ENCODE peak calls at places on chromosomes 6 and 20, in seven cellular contexts. X is breast epithelium, O is psoas muscle, Y is heart left ventricle, K is IMR-90, G is uterus, W is HCT116. V is an unnamed sample.
A peak's percentile ranks its signal among the peaks of the same experiment; 100 is the strongest.

GRCh38 chr6:145656128-145656527 is 79.2 kb downstream of the EPM2A start:
- DNase-seq in X (no peak), O (no peak), Y (no peak), K (no peak), G (no peak), W (no peak), V (no peak)

GRCh38 chr20:42018979-42019378 is 400.8 kb upstream of the CHD6 start:
- DNase-seq in X (no peak), O (no peak), Y (no peak), K (no peak), G (no peak), W (no peak), V (no peak)

GRCh38 chr20:58718729-58719128 is 26.1 kb downstream of the NPEPL1 start:
- DNase-seq in X (no peak), O (peak; percentile 4), Y (no peak), K (no peak), G (no peak), W (no peak), V (no peak)

GRCh38 chr20:43318749-43319148 is 129.0 kb upstream of the PTPRT start:
- DNase-seq in X (no peak), O (no peak), Y (no peak), K (no peak), G (no peak), W (no peak), V (no peak)

GRCh38 chr6:37123957-37124729 is 45.8 kb upstream of the PIM1 start:
- DNase-seq in X (no peak), O (no peak), Y (no peak), K (no peak), G (no peak), W (no peak), V (no peak)

GRCh38 chr6:101779051-101779844 is 385.7 kb downstream of the GRIK2 start:
- DNase-seq in X (no peak), O (no peak), Y (no peak), K (peak; percentile 52), G (no peak), W (no peak), V (peak; percentile 74)

GRCh38 chr6:148830614-148831013 is 83.8 kb downstream of the UST start:
- DNase-seq in X (no peak), O (no peak), Y (no peak), K (no peak), G (no peak), W (no peak), V (no peak)

GRCh38 chr20:50395258-50395729 is 114.9 kb upstream of the PTPN1 start:
- DNase-seq in X (peak; percentile 43), O (peak; percentile 90), Y (peak; percentile 68), K (peak; percentile 34), G (peak; percentile 82), W (no peak), V (no peak)

GRCh38 chr20:4603724-4604123 is 118.0 kb upstream of the PRND start:
- DNase-seq in X (no peak), O (no peak), Y (no peak), K (peak; percentile 90), G (no peak), W (no peak), V (no peak)

GRCh38 chr6:34657037-34657306 is 39.6 kb downstream of the ILRUN start:
- DNase-seq in X (no peak), O (no peak), Y (no peak), K (no peak), G (no peak), W (no peak), V (no peak)

GRCh38 chr6:38489951-38490350 is 149.8 kb downstream of the BTBD9 start:
- DNase-seq in X (no peak), O (no peak), Y (no peak), K (peak; percentile 85), G (no peak), W (no peak), V (no peak)

GRCh38 chr6:35419431-35419830 is 32.7 kb upstream of the FANCE start:
- DNase-seq in X (no peak), O (no peak), Y (no peak), K (peak; percentile 91), G (no peak), W (no peak), V (no peak)

GRCh38 chr20:20864346-20865096 is 152.1 kb upstream of the RALGAPA2 start:
- DNase-seq in X (no peak), O (no peak), Y (no peak), K (no peak), G (no peak), W (no peak), V (peak; percentile 28)

GRCh38 chr20:64105846-64106434 is 1.4 kb downstream of the NPBWR2 start:
- DNase-seq in X (no peak), O (no peak), Y (peak; percentile 14), K (no peak), G (no peak), W (no peak), V (no peak)

GRCh38 chr6:39961178-39961577 is 26.9 kb upstream of the MOCS1 start:
- DNase-seq in X (no peak), O (peak; percentile 25), Y (no peak), K (peak; percentile 47), G (no peak), W (no peak), V (peak; percentile 93)
- H3K27me3 ChIP-seq in X (no peaks in the 10 kb centered on the region), O (no peaks in the 10 kb centered on the region), Y (no peaks in the 10 kb centered on the region), K (peaks cover 2% of the 10 kb centered on the region), G (no peaks in the 10 kb centered on the region), W (peaks cover 41% of the 10 kb centered on the region), V (no peaks in the 10 kb centered on the region)

DNA sequence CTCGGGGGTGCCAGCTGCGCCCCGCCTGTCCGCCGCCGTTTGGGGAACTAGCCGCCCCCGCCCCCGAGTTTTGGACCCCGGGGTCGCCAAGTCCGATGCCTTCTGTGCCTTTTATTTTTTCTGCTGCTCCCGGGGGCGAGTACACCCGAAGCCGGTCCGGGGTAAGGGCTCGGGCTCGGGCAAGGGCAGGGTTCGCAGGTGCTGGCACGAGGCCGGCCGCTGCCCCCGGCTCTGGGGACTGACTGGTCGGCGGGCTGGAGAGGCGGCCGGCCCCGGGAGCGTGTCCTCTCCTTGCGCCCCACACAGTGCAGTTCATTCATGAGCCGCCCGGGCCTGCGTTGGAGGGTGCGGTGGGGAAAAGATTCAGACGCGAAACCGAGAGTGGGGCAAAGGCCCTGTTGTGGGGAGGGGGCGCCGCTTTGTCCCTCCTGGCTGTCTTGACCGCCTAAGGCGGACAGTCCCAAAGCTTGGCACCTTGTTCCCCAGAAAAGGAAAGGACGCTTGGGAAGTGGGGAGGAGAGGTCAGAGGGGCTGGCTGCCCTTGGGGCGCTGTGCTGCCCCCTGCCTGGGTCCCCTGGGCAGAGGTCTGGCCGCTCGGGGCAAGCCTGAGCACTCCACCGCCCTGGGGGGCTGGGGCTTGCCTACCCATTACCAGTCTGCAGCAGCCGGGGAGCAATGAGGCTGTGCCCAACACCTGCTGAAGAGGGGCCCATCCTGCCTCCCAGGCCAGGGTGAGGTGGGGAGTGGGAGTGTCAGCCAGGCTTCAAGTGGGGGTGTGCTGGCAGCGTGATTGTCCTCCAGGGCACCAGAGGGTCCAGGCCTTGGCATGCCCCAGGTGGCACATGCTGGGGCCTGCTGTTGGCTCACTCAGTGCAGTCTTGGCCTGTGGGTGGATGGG is 915 bp downstream of the TMEM63B start:
- DNase-seq in X (peak; percentile 33), O (peak; percentile 48), Y (peak; percentile 52), K (no peak), G (peak; percentile 34), W (no peak), V (peak; percentile 78)
- TF ChIP-seq CTCF in X (no peak), O (peak; percentile 19), Y (no peak), K (no peak), G (peak; percentile 8), W (peak; percentile 0), V (peak; percentile 1)

GRCh38 chr6:157239671-157240058 is 83.7 kb downstream of the TMEM242 start:
- DNase-seq in X (no peak), O (no peak), Y (no peak), K (no peak), G (no peak), W (no peak), V (no peak)

GRCh38 chr6:157241411-157241979 is 81.8 kb downstream of the TMEM242 start:
- DNase-seq in X (peak; percentile 84), O (no peak), Y (no peak), K (no peak), G (no peak), W (no peak), V (no peak)

GRCh38 chr6:157239148-157239547 is 84.2 kb downstream of the TMEM242 start:
- DNase-seq in X (no peak), O (no peak), Y (no peak), K (no peak), G (no peak), W (no peak), V (no peak)

GRCh38 chr6:157240960-157241311 is 82.4 kb downstream of the TMEM242 start:
- DNase-seq in X (no peak), O (no peak), Y (no peak), K (no peak), G (peak; percentile 51), W (no peak), V (no peak)

DNA sequence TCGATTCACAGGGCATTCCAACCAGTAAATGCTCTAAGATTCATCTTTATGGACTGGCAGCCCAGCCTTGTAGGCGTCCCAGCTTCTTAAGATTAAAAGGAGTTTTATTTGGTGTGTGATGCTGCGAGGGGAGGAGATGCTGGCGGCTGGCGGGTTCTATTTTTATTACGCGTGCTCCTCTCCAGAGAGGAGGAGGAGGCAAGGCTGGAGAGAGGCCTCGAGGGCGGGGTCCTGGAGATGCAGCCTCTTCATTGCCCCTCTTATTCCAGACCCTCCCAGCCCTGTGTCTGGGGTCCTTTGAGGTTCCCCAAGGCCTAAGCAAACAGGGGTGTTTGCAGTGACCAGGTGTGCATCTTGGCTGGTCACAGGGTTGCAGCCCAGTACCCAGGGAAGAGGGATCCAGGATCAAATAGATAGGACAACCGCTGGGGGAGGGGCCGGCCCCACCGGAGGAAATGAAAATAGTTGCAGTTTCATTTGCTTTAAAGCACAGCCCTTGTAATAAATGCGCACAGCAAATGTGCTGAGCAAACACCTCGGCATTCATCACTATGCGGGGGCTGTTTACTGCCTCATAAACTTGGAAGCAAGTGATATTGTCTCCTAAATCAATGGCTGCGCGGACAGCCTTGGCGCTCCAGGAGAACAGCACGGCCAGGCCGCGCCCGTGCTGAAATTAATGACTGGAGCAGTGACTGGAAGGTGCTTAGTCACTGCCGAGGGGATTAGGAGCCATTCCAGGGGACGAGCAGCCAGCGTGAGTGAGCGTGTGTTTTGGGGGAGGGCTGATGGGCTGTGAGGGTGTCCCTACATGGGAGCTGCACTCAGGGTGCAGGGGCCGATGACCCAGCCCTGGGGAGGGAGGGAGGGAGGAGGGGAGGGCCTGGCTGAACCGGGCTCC is 83.0 kb downstream of the TMEM242 start:
- DNase-seq in X (no peak), O (peak; percentile 84), Y (no peak), K (peak; percentile 41), G (peak; percentile 94), W (no peak), V (no peak)
- H3K4me3 ChIP-seq in X (peak overlapping the region; percentile 52), O (peak overlapping the region; percentile 55), Y (peak overlapping the region; percentile 42), K (peak overlapping the region; percentile 33), G (peak overlapping the region; percentile 6), W (peak overlapping the region; percentile 46), V (no peak overlapping the region)

GRCh38 chr20:6057139-6057538 is 3.3 kb upstream of the LRRN4 start:
- DNase-seq in X (no peak), O (no peak), Y (no peak), K (no peak), G (no peak), W (no peak), V (no peak)

GRCh38 chr20:6053776-6054688 is at the start of gene LRRN4:
- DNase-seq in X (no peak), O (no peak), Y (no peak), K (peak; percentile 26), G (no peak), W (peak; percentile 19), V (peak; percentile 89)

GRCh38 chr20:6055161-6055783 is 1.4 kb upstream of the LRRN4 start:
- DNase-seq in X (no peak), O (no peak), Y (no peak), K (no peak), G (no peak), W (no peak), V (no peak)

GRCh38 chr20:6057704-6058103 is 3.8 kb upstream of the LRRN4 start:
- DNase-seq in X (no peak), O (no peak), Y (no peak), K (no peak), G (no peak), W (no peak), V (no peak)

GRCh38 chr20:6055981-6056569 is 2.2 kb upstream of the LRRN4 start:
- DNase-seq in X (no peak), O (no peak), Y (no peak), K (no peak), G (no peak), W (no peak), V (no peak)
- H3K27me3 ChIP-seq in X (peaks cover 17% of the 10 kb centered on the region), O (no peaks in the 10 kb centered on the region), Y (peaks cover 5% of the 10 kb centered on the region), K (peaks cover 18% of the 10 kb centered on the region), G (no peaks in the 10 kb centered on the region), W (no peaks in the 10 kb centered on the region), V (no peaks in the 10 kb centered on the region)